ENCODE peak calls at places on chromosome 1, in four cellular contexts. B is HepG2, G is fibroblast of lung, K is adrenal gland. S is an unnamed sample.
A peak's percentile ranks its signal among the peaks of the same experiment; 100 is the strongest.

GRCh38 chr1:29603622-29604021 is 367.3 kb downstream of the PTPRU start:
- DNase-seq in B (no peak), G (no peak), K (no peak), S (no peak)

GRCh38 chr1:174074757-174075156 is 52.6 kb upstream of the RC3H1 start:
- DNase-seq in B (no peak), G (peak; percentile 72), K (no peak), S (peak; percentile 6)

GRCh38 chr1:78491311-78492071 is 717 bp downstream of the PTGFR start:
- DNase-seq in B (no peak), G (peak; percentile 37), K (peak; percentile 35), S (no peak)

GRCh38 chr1:105204836-105205371 is 1455.2 kb downstream of the AMY1C start:
- DNase-seq in B (no peak), G (no peak), K (no peak), S (no peak)

GRCh38 chr1:233737341-233737740 is 123.4 kb downstream of the KCNK1 start:
- DNase-seq in B (no peak), G (no peak), K (no peak), S (no peak)

GRCh38 chr1:45840704-45841103 is 37.3 kb downstream of the MAST2 start:
- DNase-seq in B (no peak), G (no peak), K (no peak), S (no peak)

GRCh38 chr1:166975361-166976129 is at the start of gene ILDR2:
- DNase-seq in B (no peak), G (peak; percentile 25), K (peak; percentile 26), S (peak; percentile 32)

GRCh38 chr1:76547916-76548315 is 319.4 kb upstream of the ST6GALNAC5 start:
- DNase-seq in B (no peak), G (no peak), K (no peak), S (peak; percentile 88)

GRCh38 chr1:147641291-147641690 is 29.0 kb downstream of the ACP6 start:
- DNase-seq in B (no peak), G (no peak), K (no peak), S (no peak)

GRCh38 chr1:185044387-185044786 is 971 bp upstream of the RNF2 start:
- DNase-seq in B (no peak), G (no peak), K (no peak), S (peak; percentile 5)

GRCh38 chr1:185044981-185045792 is at the start of gene RNF2:
- DNase-seq in B (peak; percentile 65), G (peak; percentile 72), K (peak; percentile 80), S (peak; percentile 71)

GRCh38 chr1:185046639-185047038 is 1.3 kb downstream of the RNF2 start:
- DNase-seq in B (no peak), G (no peak), K (no peak), S (no peak)

GRCh38 chr1:185049670-185050069 is 4.3 kb downstream of the RNF2 start:
- DNase-seq in B (no peak), G (no peak), K (no peak), S (no peak)

DNA sequence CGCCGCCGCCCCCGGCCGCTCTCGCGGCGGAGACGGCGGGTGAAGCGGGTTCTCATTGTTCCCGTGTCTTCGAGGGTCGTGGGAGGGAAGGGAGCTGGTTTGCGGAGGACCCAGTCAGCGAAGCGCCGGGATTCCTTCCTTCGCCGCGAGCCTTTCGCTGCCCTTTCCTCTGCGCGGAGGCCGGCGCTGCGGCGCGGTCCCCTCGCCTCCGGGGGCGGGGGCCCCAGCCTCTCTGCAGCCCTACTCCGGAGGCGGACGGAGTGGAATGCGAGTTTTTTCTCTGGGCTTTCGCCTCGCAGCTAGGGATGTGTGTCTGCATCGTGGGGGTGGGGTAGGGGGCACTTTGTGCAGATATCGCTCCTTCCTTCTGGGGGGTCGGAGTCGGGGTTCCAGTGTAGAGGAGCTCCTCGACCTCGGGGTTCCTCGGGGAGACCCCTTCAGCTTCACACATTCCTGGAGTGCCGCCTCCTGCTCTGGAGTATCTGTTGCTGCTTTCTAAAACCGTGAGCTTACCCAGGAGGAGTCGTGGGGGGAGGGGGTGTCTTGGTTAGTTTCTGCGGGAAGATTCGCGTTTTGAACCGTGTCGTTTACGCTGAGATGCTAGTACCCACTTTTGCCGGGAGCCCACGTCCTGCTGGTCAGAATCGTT is 559 bp downstream of the RNF2 start:
- DNase-seq in B (no peak), G (peak; percentile 23), K (peak; percentile 27), S (peak; percentile 26)
- H3K4me3 ChIP-seq in B (peak overlapping the region; percentile 66), G (peak overlapping the region; percentile 97), K (peak overlapping the region; percentile 80), S (peak overlapping the region; percentile 91)

DNA sequence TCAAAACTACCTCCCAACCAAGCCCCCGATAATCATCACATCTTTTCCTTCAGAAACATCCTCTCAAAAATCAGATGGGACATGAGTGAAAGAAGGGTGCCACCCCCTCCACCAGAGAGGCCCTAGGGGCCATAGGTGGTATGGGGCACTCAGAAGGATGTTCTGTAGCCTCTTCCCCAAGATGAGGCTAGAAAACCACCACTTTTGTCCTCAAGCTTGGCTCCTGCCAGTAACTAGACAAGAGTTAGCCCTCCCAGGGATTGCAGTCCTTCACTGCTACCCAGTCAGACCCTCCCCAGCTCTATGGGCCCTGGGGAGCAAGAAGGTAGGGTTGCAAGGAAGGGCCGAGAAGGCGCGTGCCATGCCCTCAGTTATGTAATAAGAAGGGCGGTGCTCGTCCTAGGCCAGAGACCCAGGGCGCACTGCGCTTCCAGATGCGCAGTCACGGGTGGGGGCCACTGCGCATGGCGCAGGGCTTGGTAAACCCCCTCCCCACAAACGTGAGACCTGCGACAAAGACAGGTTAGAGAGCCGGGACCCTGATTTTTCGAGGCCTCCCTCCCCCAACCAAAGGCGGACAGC is 69.7 kb downstream of the CD46 start:
- DNase-seq in B (no peak), G (no peak), K (no peak), S (no peak)
- H3K4me3 ChIP-seq in B (no peak overlapping the region), G (no peak overlapping the region), K (peak overlapping the region; percentile 81), S (no peak overlapping the region)

DNA sequence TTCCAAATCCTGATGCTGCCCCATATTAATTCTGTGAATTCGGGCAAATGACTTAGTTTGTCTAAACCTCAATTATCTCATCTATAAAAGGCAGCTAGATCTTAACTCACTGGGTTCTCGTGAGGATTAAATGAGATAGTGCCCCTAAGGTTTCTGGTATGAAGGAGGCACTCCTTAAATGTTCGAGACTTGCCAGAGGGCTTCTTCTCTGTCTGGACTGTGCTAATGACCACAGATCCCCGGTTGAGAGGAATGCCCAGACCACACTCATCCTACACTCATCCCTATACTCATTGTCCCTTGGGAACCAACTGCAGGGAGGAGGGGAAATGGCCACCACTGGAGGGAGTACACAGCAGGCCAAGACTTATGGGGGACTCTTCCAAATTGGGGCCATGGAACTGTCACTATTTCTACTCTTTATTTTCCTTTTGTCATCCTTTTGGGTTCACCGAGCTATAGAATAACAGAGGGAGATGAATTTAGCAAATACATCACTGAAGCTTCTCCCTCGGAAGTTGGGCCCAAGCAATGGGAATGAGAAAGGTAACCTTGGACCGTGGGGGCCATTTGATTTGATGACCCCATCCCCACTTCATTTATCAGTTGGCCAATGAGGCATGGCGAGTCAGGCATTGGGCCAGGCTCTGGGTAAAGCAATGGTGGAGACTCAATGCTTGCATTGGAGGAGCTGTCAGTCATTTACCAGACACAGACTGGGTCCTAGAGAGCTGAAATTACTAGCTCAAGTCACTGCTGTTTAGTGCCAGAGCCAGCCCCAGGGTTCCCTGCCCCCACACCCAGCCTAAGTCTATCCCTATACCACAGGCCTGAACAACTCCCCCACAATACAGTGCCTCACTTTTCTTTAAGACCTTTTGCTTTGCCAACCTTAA is 5.1 kb downstream of the ATF3 start:
- DNase-seq in B (no peak), G (no peak), K (no peak), S (no peak)
- H3K4me3 ChIP-seq in B (no peak overlapping the region), G (no peak overlapping the region), K (no peak overlapping the region), S (no peak overlapping the region)

DNA sequence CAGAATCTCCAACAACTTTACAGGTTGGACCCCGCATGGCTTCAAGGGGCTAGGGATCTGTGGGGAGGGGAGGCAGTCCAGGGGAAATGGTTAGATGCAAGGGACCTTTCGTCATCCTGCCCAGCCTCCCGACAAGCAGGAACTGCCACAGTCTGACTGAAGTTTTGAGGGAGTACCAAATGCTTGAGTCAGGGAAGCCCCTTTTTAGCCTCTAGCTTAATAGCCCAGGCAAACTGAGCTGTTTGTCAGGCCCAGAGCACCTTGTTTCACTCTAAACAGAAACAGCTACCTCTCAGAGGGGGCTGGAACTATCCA is 1.1 kb downstream of the TOR3A start:
- DNase-seq in B (no peak), G (peak; percentile 18), K (no peak), S (no peak)
- H3K4me3 ChIP-seq in B (peak overlapping the region; percentile 58), G (peak overlapping the region; percentile 83), K (peak overlapping the region; percentile 94), S (peak overlapping the region; percentile 94)

DNA sequence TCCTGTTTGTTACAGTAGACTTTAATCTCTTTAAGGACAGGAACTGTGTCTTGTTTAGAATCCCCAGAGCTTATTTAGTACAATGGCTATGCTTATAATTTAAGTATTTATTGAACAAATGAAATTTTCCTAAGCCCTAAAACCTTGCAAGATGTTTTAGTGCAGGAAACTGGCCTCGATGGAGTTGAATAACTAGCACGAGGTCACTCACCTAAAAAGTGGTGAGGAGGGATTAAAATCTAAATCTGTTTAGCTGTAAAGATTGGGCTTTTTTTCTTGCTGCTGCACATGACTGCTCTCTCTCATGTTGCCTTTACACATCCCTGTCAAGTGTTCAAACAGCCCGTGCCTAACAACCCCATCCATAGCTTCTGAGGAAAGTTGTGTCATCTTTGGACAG is 10.2 kb downstream of the NFYC start:
- DNase-seq in B (no peak), G (no peak), K (no peak), S (no peak)
- H3K4me3 ChIP-seq in B (no peak overlapping the region), G (no peak overlapping the region), K (no peak overlapping the region), S (no peak overlapping the region)

GRCh38 chr1:41892211-41892840 is 26.4 kb downstream of the HIVEP3 start:
- DNase-seq in B (no peak), G (peak; percentile 39), K (no peak), S (peak; percentile 28)

GRCh38 chr1:41891403-41891896 is 27.3 kb downstream of the HIVEP3 start:
- DNase-seq in B (peak; percentile 10), G (peak; percentile 70), K (peak; percentile 24), S (peak; percentile 83)

GRCh38 chr1:41888756-41889155 is 30.0 kb downstream of the HIVEP3 start:
- DNase-seq in B (no peak), G (no peak), K (no peak), S (no peak)

GRCh38 chr1:41889506-41890414 is 29.0 kb downstream of the HIVEP3 start:
- DNase-seq in B (no peak), G (no peak), K (no peak), S (no peak)

DNA sequence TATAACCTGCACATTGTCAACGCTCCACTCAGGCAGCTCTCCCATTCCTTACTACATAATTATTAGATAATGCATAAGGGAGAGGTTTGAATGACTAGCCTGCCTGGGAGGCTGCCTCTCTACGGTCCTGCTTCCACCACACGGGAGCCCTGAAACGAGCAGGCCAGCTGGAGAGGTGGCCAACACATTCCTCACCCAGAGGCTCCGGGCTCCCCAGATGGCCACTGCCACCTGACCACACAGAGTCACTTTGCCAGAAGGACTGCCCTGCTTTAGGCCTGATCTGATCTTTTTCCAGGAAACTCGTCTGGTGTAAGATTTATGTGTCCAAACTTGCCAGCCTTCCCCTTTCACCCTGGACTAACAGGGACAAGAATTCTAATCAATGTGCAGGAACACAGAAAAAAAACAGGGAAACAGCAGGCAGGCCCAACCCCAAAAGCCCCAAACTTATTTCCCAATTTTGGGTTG is 27.8 kb downstream of the HIVEP3 start:
- DNase-seq in B (no peak), G (peak; percentile 14), K (peak; percentile 88), S (peak; percentile 15)
- H3K4me3 ChIP-seq in B (no peak overlapping the region), G (no peak overlapping the region), K (peak overlapping the region; percentile 45), S (no peak overlapping the region)

DNA sequence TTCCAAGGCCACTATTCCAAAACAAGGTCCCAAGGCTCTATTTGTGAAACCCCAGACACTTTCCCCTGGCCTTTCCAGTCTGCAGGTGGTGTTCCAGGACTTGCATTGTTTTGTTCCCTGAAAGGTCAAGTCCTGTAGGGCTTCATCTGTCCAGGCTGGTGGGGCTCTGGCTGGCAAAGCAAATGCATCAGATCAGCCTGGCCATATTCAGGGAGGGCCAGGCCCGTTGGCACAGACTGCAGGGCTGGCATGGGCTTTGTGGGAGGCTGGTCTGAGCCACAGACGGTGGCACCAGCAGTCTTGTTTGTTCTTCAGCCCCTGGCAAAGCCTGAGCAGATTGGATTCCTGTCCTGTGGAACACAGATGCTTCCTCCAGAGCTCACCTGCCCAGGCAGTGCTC is 93.0 kb downstream of the SPATA46 start:
- DNase-seq in B (no peak), G (no peak), K (no peak), S (no peak)
- H3K4me3 ChIP-seq in B (no peak overlapping the region), G (no peak overlapping the region), K (no peak overlapping the region), S (no peak overlapping the region)

S was measured in small intestine.